ENCODE peak calls at places on chromosomes 16 and 17, in ten cellular contexts. X is Caco-2, T is stomach, S is breast epithelium, R is PC-3, N is mesothelial cell of epicardium, K is AG10803, W is thoracic aorta, U is GM12865, M is WTC11. L is an unnamed sample.

GRCh38 chr16:72985148-72985882 is 62.6 kb downstream of the ZFHX3 start:
- DNase-seq in W (no peak), T (no peak), M (no peak), N (no peak), X (no peak), K (peak), S (no peak), U (no peak), R (no peak), L (no peak)

GRCh38 chr17:60386475-60387058 is 5.4 kb downstream of the USP32 start:
- DNase-seq in X (no peak), M (no peak), W (no peak), T (no peak), U (no peak), R (no peak), N (no peak), K (peak), S (no peak), L (no peak)

GRCh38 chr17:79465011-79466006 is 145.5 kb downstream of the RBFOX3 start:
- DNase-seq in N (no peak), T (no peak), X (no peak), K (no peak), M (no peak), S (no peak), W (no peak), U (no peak), R (no peak), L (no peak)

GRCh38 chr17:62057696-62058095 is 7.4 kb downstream of the MED13 start:
- DNase-seq in N (no peak), S (no peak), K (no peak), X (no peak), W (no peak), T (no peak), U (no peak), R (no peak), M (no peak), L (no peak)

GRCh38 chr16:841455-842060 is 41.0 kb upstream of the GNG13 start:
- DNase-seq in T (no peak), M (no peak), W (no peak), S (no peak), X (no peak), U (no peak), K (no peak), R (no peak), N (no peak), L (no peak)

GRCh38 chr17:79576333-79576732 is 34.5 kb downstream of the RBFOX3 start:
- DNase-seq in X (no peak), U (no peak), W (no peak), T (no peak), N (no peak), S (no peak), M (no peak), R (no peak), K (no peak), L (no peak)

GRCh38 chr17:74514632-74515035 is 16.6 kb downstream of the CD300LB start:
- DNase-seq in U (no peak), M (no peak), X (peak), N (no peak), K (no peak), R (no peak), S (peak), T (peak), W (no peak), L (no peak)

GRCh38 chr17:8822401-8823035 is 23.4 kb upstream of the MFSD6L start:
- DNase-seq in R (no peak), K (no peak), N (no peak), X (no peak), W (no peak), U (no peak), S (peak), M (no peak), T (no peak), L (no peak)

GRCh38 chr17:9274119-9274445 is 252.8 kb downstream of the NTN1 start:
- DNase-seq in T (no peak), K (no peak), S (no peak), X (no peak), M (no peak), W (no peak), N (no peak), U (no peak), R (no peak), L (no peak)

GRCh38 chr17:33976816-33977215 is 278.3 kb upstream of the CCL2 start:
- DNase-seq in X (no peak), K (peak), N (no peak), R (no peak), S (no peak), M (no peak), U (no peak), W (no peak), T (no peak), L (no peak)

GRCh38 chr17:75842963-75843576 is 1.1 kb downstream of the UNC13D start:
- DNase-seq in S (no peak), R (no peak), X (no peak), M (no peak), U (peak), K (no peak), T (no peak), N (no peak), W (no peak), L (no peak)

GRCh38 chr16:88333645-88334516 is 48.9 kb upstream of the ZNF469 start:
- DNase-seq in U (no peak), M (no peak), N (no peak), R (no peak), T (no peak), W (no peak), S (no peak), K (no peak), X (no peak), L (no peak)

GRCh38 chr17:39169101-39169500 is 3.1 kb upstream of the ARL5C start:
- DNase-seq in W (no peak), U (no peak), M (no peak), X (no peak), N (no peak), T (no peak), R (no peak), S (no peak), K (no peak), L (no peak)

GRCh38 chr16:23373436-23374219 is 71.5 kb downstream of the SCNN1B start:
- DNase-seq in R (no peak), M (no peak), S (no peak), X (no peak), K (no peak), U (no peak), T (no peak), N (no peak), W (no peak), L (no peak)

GRCh38 chr17:72560303-72561247 is 439.8 kb downstream of the SOX9 start:
- DNase-seq in T (peak), M (peak), W (no peak), R (peak), N (no peak), K (peak), U (peak), X (peak), S (no peak), L (peak)

GRCh38 chr17:80001376-80001775 is 34.3 kb downstream of the TBC1D16 start:
- DNase-seq in K (no peak), W (no peak), S (no peak), T (no peak), U (no peak), M (no peak), N (no peak), R (no peak), X (no peak), L (no peak)

GRCh38 chr16:89808453-89808939 is 8.0 kb downstream of the FANCA start:
- DNase-seq in U (no peak), X (no peak), S (no peak), M (no peak), T (no peak), N (no peak), R (no peak), K (no peak), W (no peak), L (no peak)

GRCh38 chr16:81713295-81713772 is 65.8 kb upstream of the PLCG2 start:
- DNase-seq in W (no peak), M (no peak), U (no peak), S (no peak), N (no peak), R (no peak), X (no peak), T (no peak), K (no peak), L (no peak)
- TF ChIP-seq CTCF in W (no peak), M (no peak), U (no peak), S (no peak), N (no peak), R (no peak), X (no peak), T (no peak), K (no peak), L (no peak)

DNA sequence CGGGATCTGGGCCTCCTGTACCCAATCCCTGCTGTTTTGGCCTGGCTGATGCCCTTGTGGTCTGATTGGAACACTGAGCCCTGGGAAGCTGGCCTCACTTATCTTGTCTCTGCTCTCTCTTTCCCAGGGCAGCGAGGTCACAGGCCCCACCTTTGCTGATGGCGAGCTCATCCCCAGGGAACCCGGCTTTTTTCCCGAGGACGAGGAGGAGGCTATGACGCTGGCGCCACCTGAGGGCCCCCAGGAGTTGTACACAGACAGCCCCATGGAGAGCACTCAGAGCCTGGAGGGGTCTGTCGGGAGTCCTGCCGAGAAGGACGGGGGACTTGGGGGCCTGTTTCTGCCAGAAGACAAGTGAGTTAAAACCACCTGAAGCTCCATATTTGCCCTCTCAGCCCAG is 126.0 kb downstream of the RAB11FIP4 start:
- DNase-seq in K (no peak), S (no peak), X (peak), U (no peak), W (no peak), N (no peak), R (peak), T (no peak), M (peak), L (no peak)
- TF ChIP-seq CTCF in K (peak), S (no peak), X (peak), U (peak), W (no peak), N (no peak), R (peak), T (no peak), M (peak), L (no peak)

GRCh38 chr16:79261944-79262552 is 338.5 kb downstream of the MAF start:
- DNase-seq in S (no peak), K (no peak), T (no peak), N (no peak), W (no peak), R (no peak), U (no peak), M (no peak), X (no peak), L (no peak)

GRCh38 chr16:79257958-79258490 is 342.5 kb downstream of the MAF start:
- DNase-seq in T (no peak), M (no peak), S (no peak), K (no peak), R (no peak), U (no peak), X (no peak), W (no peak), N (no peak), L (no peak)

GRCh38 chr16:79264237-79265104 is 336.1 kb downstream of the MAF start:
- DNase-seq in M (no peak), W (no peak), X (no peak), N (no peak), S (no peak), U (no peak), K (no peak), T (no peak), R (no peak), L (no peak)

GRCh38 chr16:79265701-79266100 is 334.8 kb downstream of the MAF start:
- DNase-seq in W (no peak), S (no peak), T (no peak), U (no peak), X (no peak), R (no peak), K (no peak), N (no peak), M (no peak), L (no peak)

DNA sequence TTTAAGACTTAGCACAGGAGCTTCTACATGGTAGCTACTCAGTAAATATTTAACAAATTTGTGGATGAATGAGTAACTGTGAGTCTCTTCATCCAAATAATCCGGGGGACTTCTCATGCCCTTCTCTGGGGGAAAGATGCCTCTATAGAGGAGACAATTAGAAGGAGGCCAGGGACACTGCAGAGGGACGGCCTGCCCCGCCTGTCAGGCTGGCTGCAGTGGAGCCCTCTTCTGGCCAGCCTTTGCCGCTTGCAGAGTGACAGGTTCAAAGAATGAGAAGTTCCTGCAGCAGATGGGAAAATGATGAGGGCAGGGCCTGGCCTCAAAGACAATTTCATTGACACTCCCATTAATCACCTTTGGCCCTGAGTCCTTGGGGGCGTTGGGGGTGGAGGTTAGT is 339.1 kb downstream of the MAF start:
- DNase-seq in U (peak), M (peak), K (no peak), X (peak), S (no peak), W (no peak), R (no peak), T (peak), N (no peak), L (no peak)
- TF ChIP-seq CTCF in U (peak), M (peak), K (no peak), X (peak), S (no peak), W (no peak), R (no peak), T (no peak), N (no peak), L (no peak)

GRCh38 chr17:77145635-77146632 is 5.2 kb downstream of the SEC14L1 start:
- DNase-seq in T (peak), N (no peak), M (peak), K (peak), X (peak), S (peak), W (no peak), R (peak), U (peak), L (no peak)
- TF ChIP-seq CTCF in T (no peak), N (no peak), M (no peak), K (peak), X (no peak), S (no peak), W (peak), R (peak), U (no peak), L (no peak)

GRCh38 chr16:16877061-16877460 is 498.1 kb downstream of the NPIPA7 start:
- DNase-seq in T (no peak), S (no peak), M (no peak), X (no peak), W (no peak), U (no peak), R (no peak), N (no peak), K (no peak), L (no peak)
- TF ChIP-seq CTCF in T (no peak), S (no peak), M (no peak), X (no peak), W (no peak), U (no peak), R (no peak), N (no peak), K (no peak), L (no peak)

GRCh38 chr17:7483238-7484066 is 714 bp upstream of the POLR2A start:
- DNase-seq in K (peak), T (peak), M (peak), U (peak), S (peak), N (peak), W (peak), X (peak), R (peak), L (peak)
- TF ChIP-seq CTCF in K (no peak), T (no peak), M (no peak), U (no peak), S (no peak), N (no peak), W (no peak), X (no peak), R (no peak), L (no peak)

L was measured in activated B cell treated with CpG ODN at 0.5 μM for 24 hours.